ENCODE peak calls at places on chromosomes 11 and 22, in four cellular contexts. C is upper lobe of left lung; L is stimulated activated naive B cell treated with anti-CD40 and anti-IgM and Interleukin-4, amounts not matched to agents 10 μg/mL and 1 μg/mL and 100 μg/mL, for 72 hours; S is foreskin keratinocyte. P is an unnamed sample.
A peak's percentile ranks its signal among the peaks of the same experiment; 100 is the strongest.

GRCh38 chr11:2768471-2769408 is 68.9 kb upstream of the KCNQ1OT1 start:
- DNase-seq in C (peak; percentile 15), L (no peak), S (peak; percentile 13), P (no peak)

GRCh38 chr11:40274017-40274416 is 1185.4 kb downstream of the LRRC4C start:
- DNase-seq in C (no peak), L (no peak), S (no peak), P (no peak)

GRCh38 chr22:26927841-26928240 is 270.5 kb downstream of the MIAT start:
- DNase-seq in C (no peak), L (no peak), S (no peak), P (no peak)

GRCh38 chr11:73225851-73226250 is 7.8 kb downstream of the P2RY2 start:
- DNase-seq in C (no peak), L (no peak), S (no peak), P (no peak)

GRCh38 chr11:20097319-20098221 is 62.7 kb downstream of the DBX1 start:
- DNase-seq in C (no peak), L (no peak), S (no peak), P (no peak)

GRCh38 chr11:92972248-92972647 is 2.8 kb downstream of the MTNR1B start:
- DNase-seq in C (no peak), L (no peak), S (no peak), P (no peak)

GRCh38 chr22:46627806-46628482 is 7.8 kb downstream of the GRAMD4 start:
- DNase-seq in C (no peak), L (no peak), S (no peak), P (no peak)

GRCh38 chr11:1652778-1653540 is 23.4 kb downstream of the KRTAP5-5 start:
- DNase-seq in C (peak; percentile 78), L (peak; percentile 51), S (no peak), P (peak; percentile 89)

GRCh38 chr11:44632466-44633123 is 67.1 kb downstream of the CD82 start:
- DNase-seq in C (no peak), L (peak; percentile 0), S (no peak), P (no peak)

GRCh38 chr11:73229321-73230275 is 11.5 kb downstream of the P2RY2 start:
- DNase-seq in C (peak; percentile 20), L (no peak), S (no peak), P (no peak)

GRCh38 chr11:104650234-104650633 is 248.0 kb downstream of the CASP12 start:
- DNase-seq in C (no peak), L (no peak), S (no peak), P (no peak)

P was measured in retina.